ENCODE peak calls at places on chromosomes 3 and 15, in six cellular contexts. L is HS-5; G is activated T-cell treated with anti-CD3 and anti-CD28 coated beads, Interleukin-2, amount 50 U/mL, for 72 hours; J is iris pigment epithelial cell; Q is RPMI7951; T is endothelial cell of umbilical vein. Z is an unnamed sample.
A peak's percentile ranks its signal among the peaks of the same experiment; 100 is the strongest.

GRCh38 chr3:99023590-99024192 is 122.2 kb upstream of the DCBLD2 start:
- DNase-seq in L (peak; percentile 25), Q (peak; percentile 45), T (peak; percentile 66), J (peak; percentile 53), G (no peak), Z (no peak)

GRCh38 chr3:23817508-23818223 is 11.9 kb downstream of the UBE2E1 start:
- DNase-seq in L (no peak), J (no peak), Q (no peak), G (no peak), T (no peak), Z (no peak)

GRCh38 chr3:173275740-173276139 is 121.8 kb upstream of the NLGN1 start:
- DNase-seq in Q (no peak), T (no peak), L (no peak), J (no peak), G (no peak), Z (no peak)

GRCh38 chr3:20692675-20693074 is 506.7 kb upstream of the SGO1 start:
- DNase-seq in T (no peak), J (no peak), L (no peak), Q (no peak), G (no peak), Z (no peak)

GRCh38 chr3:17745301-17745700 is 2.9 kb upstream of the TBC1D5 start:
- DNase-seq in L (no peak), G (no peak), T (no peak), Q (no peak), J (no peak), Z (no peak)

GRCh38 chr3:100073555-100074307 is 40.6 kb downstream of the FILIP1L start:
- DNase-seq in J (peak; percentile 97), G (no peak), Q (peak; percentile 85), T (no peak), L (no peak), Z (peak; percentile 48)

GRCh38 chr3:85930718-85931117 is 971.9 kb downstream of the CADM2 start:
- DNase-seq in T (no peak), J (no peak), Q (no peak), G (no peak), L (no peak), Z (no peak)

GRCh38 chr15:52183562-52184173 is 7.5 kb downstream of the GNB5 start:
- DNase-seq in T (peak; percentile 51), J (peak; percentile 44), L (no peak), G (peak; percentile 30), Q (peak; percentile 44), Z (no peak)

GRCh38 chr15:57356636-57357035 is 19.7 kb upstream of the CGNL1 start:
- DNase-seq in T (peak; percentile 22), G (no peak), Q (peak; percentile 64), L (peak; percentile 58), J (peak; percentile 67), Z (no peak)

GRCh38 chr3:160027541-160028195 is 39.0 kb downstream of the IL12A start:
- DNase-seq in J (peak; percentile 87), L (no peak), T (peak; percentile 19), Q (peak; percentile 74), G (peak; percentile 41), Z (peak; percentile 58)

GRCh38 chr3:190701096-190701532 is 161.4 kb downstream of the GMNC start:
- DNase-seq in J (peak; percentile 41), L (peak; percentile 26), T (peak; percentile 37), Q (peak; percentile 58), G (peak; percentile 7), Z (no peak)

GRCh38 chr3:70108546-70108945 is 109.0 kb downstream of the SAMMSON start:
- DNase-seq in Q (no peak), L (no peak), T (no peak), J (no peak), G (no peak), Z (no peak)

GRCh38 chr3:39126532-39127071 is 19.1 kb downstream of the TTC21A start:
- DNase-seq in J (peak; percentile 43), L (no peak), Q (peak; percentile 61), G (peak; percentile 40), T (peak; percentile 73), Z (no peak)

GRCh38 chr3:158849747-158850146 is 47.9 kb downstream of the MFSD1 start:
- DNase-seq in G (no peak), L (no peak), T (no peak), J (no peak), Q (no peak), Z (no peak)

GRCh38 chr3:11010406-11011165 is 18.0 kb downstream of the SLC6A1 start:
- DNase-seq in J (no peak), T (no peak), G (no peak), Q (no peak), L (no peak), Z (no peak)